ENCODE peak calls at places on chromosomes 7 and 10, in five cellular contexts. K is bronchial epithelial cell, L is GM04504, T is fibroblast of lung, H is colonic mucosa. V is an unnamed sample.

GRCh38 chr10:73771722-73772279 is 10.0 kb upstream of the CHCHD1 start:
- DNase-seq in K (peak; percentile 46), L (peak; percentile 57), T (peak; percentile 80), H (peak; percentile 88), V (no peak)

GRCh38 chr10:3109196-3109595 is 41.8 kb downstream of the PFKP start:
- DNase-seq in K (no peak), L (no peak), T (no peak), H (no peak), V (no peak)

GRCh38 chr7:50690541-50691011 is 92.1 kb downstream of the GRB10 start:
- DNase-seq in K (no peak), L (no peak), T (no peak), H (no peak), V (no peak)

GRCh38 chr7:139047970-139048369 is 12.1 kb upstream of the ZC3HAV1L start:
- DNase-seq in K (no peak), L (no peak), T (no peak), H (no peak), V (no peak)

GRCh38 chr7:149644754-149645153 is 128.6 kb downstream of the ZNF467 start:
- DNase-seq in K (no peak), L (no peak), T (no peak), H (no peak), V (no peak)

GRCh38 chr7:92778972-92779371 is 57.4 kb downstream of the CDK6 start:
- DNase-seq in K (no peak), L (peak; percentile 72), T (peak; percentile 87), H (no peak), V (peak; percentile 23)

GRCh38 chr7:77759294-77759889 is 38.8 kb downstream of the TMEM60 start:
- DNase-seq in K (peak; percentile 70), L (peak; percentile 37), T (peak; percentile 84), H (peak; percentile 85), V (peak; percentile 16)

GRCh38 chr7:7399707-7400106 is 136.0 kb downstream of the COL28A1 start:
- DNase-seq in K (no peak), L (no peak), T (no peak), H (no peak), V (no peak)

GRCh38 chr7:66682350-66683093 is 53.8 kb downstream of the KCTD7 start:
- DNase-seq in K (peak; percentile 33), L (peak; percentile 23), T (no peak), H (peak; percentile 39), V (peak; percentile 41)

GRCh38 chr7:157306836-157307533 is 29.8 kb upstream of the DNAJB6 start:
- DNase-seq in K (no peak), L (no peak), T (no peak), H (no peak), V (no peak)

GRCh38 chr10:64041185-64041988 is 520.2 kb downstream of the REEP3 start:
- DNase-seq in K (peak; percentile 65), L (peak; percentile 24), T (peak; percentile 75), H (peak; percentile 78), V (peak; percentile 34)

GRCh38 chr7:95246935-95247370 is 77.4 kb downstream of the PON1 start:
- DNase-seq in K (peak; percentile 72), L (peak; percentile 39), T (peak; percentile 86), H (peak; percentile 76), V (peak; percentile 8)

GRCh38 chr10:14293516-14293915 is 37.2 kb downstream of the FRMD4A start:
- DNase-seq in K (peak; percentile 2), L (no peak), T (peak; percentile 32), H (no peak), V (no peak)

GRCh38 chr7:130360518-130360917 is 15.9 kb downstream of the CPA5 start:
- DNase-seq in K (no peak), L (no peak), T (no peak), H (no peak), V (no peak)

GRCh38 chr10:36469585-36469984 is 655.8 kb upstream of the ANKRD30A start:
- DNase-seq in K (peak; percentile 88), L (no peak), T (no peak), H (no peak), V (no peak)

GRCh38 chr7:6642239-6642839 is 5.2 kb downstream of the ZNF316 start:
- DNase-seq in K (no peak), L (no peak), T (no peak), H (no peak), V (no peak)

GRCh38 chr10:89837173-89838001 is 136.0 kb downstream of the KIF20B start:
- DNase-seq in K (peak; percentile 15), L (no peak), T (peak; percentile 46), H (peak; percentile 50), V (no peak)

GRCh38 chr7:82446897-82447296 is 3.3 kb upstream of the CACNA2D1 start:
- DNase-seq in K (peak; percentile 15), L (no peak), T (no peak), H (no peak), V (no peak)

V was measured in MG63.